ENCODE peak calls at places on chromosomes 5 and 9, in six cellular contexts. E is PC-3, S is GM10248, A is fibroblast of mammary gland, Q is tibial nerve, G is body of pancreas. K is an unnamed sample.

GRCh38 chr5:60141119-60141518 is 247.6 kb upstream of the PDE4D start:
- DNase-seq in E (no peak), S (no peak), A (no peak), Q (no peak), G (no peak), K (no peak)

GRCh38 chr5:160312139-160312959 is at the start of gene CCNJL:
- DNase-seq in E (peak; percentile 74), S (peak; percentile 66), A (no peak), Q (no peak), G (peak; percentile 41), K (no peak)

GRCh38 chr5:178527458-178528307 is 62.5 kb downstream of the COL23A1 start:
- DNase-seq in E (no peak), S (no peak), A (no peak), Q (no peak), G (no peak), K (no peak)

GRCh38 chr5:180047667-180048066 is 23.9 kb downstream of the RNF130 start:
- DNase-seq in E (no peak), S (no peak), A (peak; percentile 62), Q (peak; percentile 53), G (peak; percentile 91), K (no peak)

GRCh38 chr9:29798599-29798998 is 2225.3 kb upstream of the C9orf72 start:
- DNase-seq in E (no peak), S (no peak), A (no peak), Q (no peak), G (no peak), K (no peak)

GRCh38 chr5:170551076-170551475 is 47.3 kb downstream of the KCNIP1 start:
- DNase-seq in E (no peak), S (no peak), A (no peak), Q (no peak), G (no peak), K (no peak)

GRCh38 chr9:16178294-16178693 is 625.5 kb downstream of the CCDC171 start:
- DNase-seq in E (no peak), S (no peak), A (no peak), Q (no peak), G (no peak), K (no peak)

GRCh38 chr5:151739939-151740335 is 18.5 kb downstream of the ATOX1 start:
- DNase-seq in E (peak; percentile 58), S (no peak), A (peak; percentile 95), Q (no peak), G (no peak), K (no peak)

GRCh38 chr9:123697686-123698085 is 232.2 kb downstream of the DENND1A start:
- DNase-seq in E (no peak), S (peak; percentile 26), A (no peak), Q (no peak), G (no peak), K (no peak)

GRCh38 chr5:155711882-155712281 is 615.1 kb upstream of the SGCD start:
- DNase-seq in E (no peak), S (no peak), A (no peak), Q (peak; percentile 15), G (no peak), K (no peak)

GRCh38 chr9:72623156-72623555 is 101.7 kb downstream of the TMC1 start:
- DNase-seq in E (no peak), S (no peak), A (peak; percentile 15), Q (no peak), G (no peak), K (no peak)

GRCh38 chr5:150706776-150707390 is 6.0 kb upstream of the RBM22 start:
- DNase-seq in E (no peak), S (no peak), A (no peak), Q (no peak), G (no peak), K (no peak)

DNA sequence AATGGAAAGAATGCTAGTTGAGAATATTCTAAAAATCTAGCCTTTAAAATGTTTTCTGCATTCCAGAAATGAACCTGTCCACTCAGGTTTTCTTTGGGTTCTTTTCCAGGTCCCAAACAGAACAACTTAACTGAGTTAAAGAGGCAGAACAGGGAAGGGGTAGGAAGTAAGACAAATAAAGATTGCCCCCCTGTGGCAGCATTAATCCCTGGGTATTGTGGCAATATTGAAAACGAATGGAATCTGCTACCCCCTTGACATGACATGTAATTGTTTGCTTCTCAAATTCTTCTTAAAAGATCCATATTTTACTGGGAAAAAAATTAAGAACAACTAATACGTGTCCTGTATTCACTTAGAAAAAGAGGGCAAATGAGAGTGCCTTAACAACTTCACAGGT is 9.3 kb upstream of the RBM22 start:
- DNase-seq in E (peak; percentile 21), S (no peak), A (no peak), Q (no peak), G (no peak), K (no peak)
- TF ChIP-seq CTCF in E (peak; percentile 59), S (peak; percentile 14), A (peak; percentile 23), Q (no peak), G (peak; percentile 12), K (no peak)

GRCh38 chr5:149847611-149848010 is 97.0 kb downstream of the PDE6A start:
- DNase-seq in E (no peak), S (no peak), A (no peak), Q (no peak), G (no peak), K (no peak)

GRCh38 chr5:149845601-149846000 is 99.0 kb downstream of the PDE6A start:
- DNase-seq in E (no peak), S (no peak), A (no peak), Q (no peak), G (no peak), K (no peak)

GRCh38 chr5:149841844-149842793 is 102.5 kb downstream of the PDE6A start:
- DNase-seq in E (no peak), S (no peak), A (no peak), Q (no peak), G (no peak), K (no peak)

GRCh38 chr5:149849280-149849985 is 95.2 kb downstream of the PDE6A start:
- DNase-seq in E (no peak), S (no peak), A (no peak), Q (no peak), G (no peak), K (no peak)

GRCh38 chr5:149846021-149846420 is 98.6 kb downstream of the PDE6A start:
- DNase-seq in E (no peak), S (no peak), A (no peak), Q (no peak), G (no peak), K (no peak)
- TF ChIP-seq CTCF in E (no peak), S (no peak), A (no peak), Q (no peak), G (no peak), K (no peak)

DNA sequence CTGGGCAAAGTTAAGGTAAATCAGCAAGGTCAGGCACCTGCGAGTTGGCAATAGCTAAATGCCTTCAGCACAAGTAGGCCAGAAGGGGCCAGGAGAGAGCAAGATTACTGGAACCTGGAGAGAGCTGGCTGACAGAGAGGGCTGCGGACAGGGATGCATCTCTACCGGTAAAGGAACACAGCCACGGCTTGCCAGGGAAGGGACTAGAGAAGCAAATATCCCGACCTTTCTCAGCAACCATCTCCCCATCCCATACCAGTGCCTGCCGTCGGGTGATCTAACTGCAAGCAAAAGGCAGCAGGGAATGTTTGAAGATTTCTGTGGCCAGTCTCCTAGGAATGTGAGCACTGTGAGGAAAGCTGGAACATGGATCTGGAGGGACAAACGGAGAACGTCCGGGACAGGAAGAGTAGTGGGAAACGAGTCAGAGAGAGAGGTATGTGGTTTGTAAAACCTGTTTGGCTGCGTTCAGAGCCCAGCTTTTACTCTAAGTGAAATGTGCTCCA is 15.9 kb upstream of the ABLIM3 start:
- DNase-seq in E (peak; percentile 99), S (no peak), A (no peak), Q (no peak), G (peak; percentile 74), K (no peak)
- TF ChIP-seq CTCF in E (peak; percentile 87), S (no peak), A (peak; percentile 22), Q (no peak), G (peak; percentile 61), K (no peak)

DNA sequence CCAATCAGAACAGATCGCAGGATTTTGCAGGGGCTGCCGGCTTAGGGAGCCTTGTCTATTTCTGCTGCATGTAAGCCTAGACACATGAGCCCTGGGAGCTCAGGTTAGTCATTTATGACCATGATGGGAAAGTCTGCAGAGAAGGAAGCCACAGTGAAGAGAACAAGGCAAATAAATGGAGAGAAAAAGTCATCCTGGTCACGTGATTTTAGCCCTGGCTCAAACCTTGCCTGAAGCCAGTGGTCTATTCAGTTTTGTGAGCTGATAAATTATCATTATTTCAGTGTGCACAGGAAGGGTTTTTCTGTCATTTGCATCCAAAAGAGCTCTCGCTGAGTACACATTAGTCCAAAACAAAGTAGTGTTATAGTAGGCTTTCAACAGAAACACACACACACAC is 181.7 kb downstream of the NSG2 start:
- DNase-seq in E (no peak), S (no peak), A (no peak), Q (no peak), G (no peak), K (no peak)
- TF ChIP-seq CTCF in E (no peak), S (no peak), A (no peak), Q (no peak), G (no peak), K (no peak)

DNA sequence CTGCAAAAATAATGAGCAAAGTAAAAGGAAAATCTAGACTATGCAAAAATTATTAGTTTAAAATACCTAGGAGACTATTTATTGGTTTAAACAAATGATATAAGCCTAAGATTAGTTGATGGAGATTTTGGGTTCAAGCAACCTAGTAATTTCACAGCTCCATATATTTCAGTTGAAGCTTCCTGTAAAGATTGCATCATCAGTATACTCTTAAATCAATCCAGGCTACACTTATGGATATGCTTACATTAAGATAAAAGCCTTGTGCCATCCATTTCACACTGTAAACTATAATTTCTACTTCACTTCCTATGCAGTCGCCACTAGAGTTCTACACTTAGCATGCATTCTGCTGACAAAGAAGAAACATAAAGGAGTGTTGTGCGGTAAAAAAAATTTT is 7.3 kb upstream of the LIX1 start:
- DNase-seq in E (no peak), S (no peak), A (no peak), Q (no peak), G (no peak), K (no peak)
- TF ChIP-seq CTCF in E (no peak), S (no peak), A (no peak), Q (no peak), G (no peak), K (no peak)